ENCODE peak calls at places on chromosomes 5 and 9, in eight cellular contexts. R, L, J, B, Q, A, Y and I are unnamed samples.

GRCh38 chr5:32736842-32737241 is 25.7 kb downstream of the NPR3 start:
- DNase-seq in L (no peak), B (no peak), Y (no peak), R (no peak), J (no peak), Q (no peak), A (no peak), I (no peak)

GRCh38 chr9:121285835-121286687 is 18.1 kb downstream of the GSN start:
- DNase-seq in Y (no peak), B (peak; percentile 79), L (no peak), A (no peak), Q (peak; percentile 79), J (no peak), R (no peak), I (peak; percentile 32)

GRCh38 chr5:423233-423565 is 19.8 kb upstream of the EXOC3 start:
- DNase-seq in Q (no peak), R (no peak), J (no peak), Y (no peak), B (no peak), L (no peak), A (no peak), I (no peak)

GRCh38 chr9:15936316-15936869 is 383.6 kb downstream of the CCDC171 start:
- DNase-seq in J (no peak), Y (no peak), Q (no peak), B (peak; percentile 53), R (peak; percentile 87), L (no peak), A (no peak), I (peak; percentile 8)

GRCh38 chr5:135310328-135310989 is 88.6 kb downstream of the MACROH2A1 start:
- DNase-seq in A (no peak), B (no peak), Q (peak; percentile 53), R (no peak), L (no peak), J (no peak), Y (no peak), I (no peak)

GRCh38 chr9:14245901-14246525 is 67.9 kb downstream of the NFIB start:
- DNase-seq in B (no peak), L (no peak), R (no peak), A (no peak), J (no peak), Q (peak; percentile 36), Y (no peak), I (no peak)

GRCh38 chr9:13478235-13478634 is 198.7 kb upstream of the MPDZ start:
- DNase-seq in A (no peak), J (no peak), L (no peak), Q (no peak), B (no peak), Y (no peak), R (no peak), I (no peak)

GRCh38 chr9:16611969-16612368 is 258.5 kb downstream of the BNC2 start:
- DNase-seq in R (no peak), L (no peak), J (no peak), Y (no peak), B (no peak), A (no peak), Q (no peak), I (no peak)

GRCh38 chr5:178150977-178151734 is 2.5 kb downstream of the NHP2 start:
- DNase-seq in J (no peak), Q (no peak), B (no peak), Y (no peak), R (no peak), L (no peak), A (no peak), I (no peak)

GRCh38 chr5:139655727-139656271 is 7.7 kb downstream of the CXXC5 start:
- DNase-seq in Q (peak; percentile 68), J (no peak), R (no peak), Y (no peak), B (peak; percentile 81), L (no peak), A (no peak), I (no peak)

GRCh38 chr5:35617435-35618296 is at the start of gene SPEF2:
- DNase-seq in Q (peak; percentile 97), L (peak; percentile 78), Y (peak; percentile 55), R (peak; percentile 64), B (peak; percentile 90), J (peak; percentile 57), A (peak; percentile 76), I (peak; percentile 80)

GRCh38 chr5:170219615-170220014 is 13.2 kb upstream of the C5orf58 start:
- DNase-seq in B (no peak), A (no peak), J (no peak), L (no peak), Y (no peak), Q (peak; percentile 45), R (no peak), I (no peak)

GRCh38 chr5:150778517-150779396 is at the start of gene SMIM3:
- DNase-seq in B (peak; percentile 89), J (peak; percentile 47), Y (peak; percentile 54), A (peak; percentile 71), Q (peak; percentile 43), L (peak; percentile 40), R (peak; percentile 33), I (peak; percentile 50)

GRCh38 chr5:178785999-178786398 is 55.5 kb upstream of the ZNF354A start:
- DNase-seq in Y (no peak), A (no peak), B (no peak), J (no peak), Q (peak; percentile 98), R (no peak), L (no peak), I (no peak)

GRCh38 chr9:127805620-127806019 is 2.9 kb downstream of the FPGS start:
- DNase-seq in A (no peak), L (peak; percentile 16), B (no peak), Q (no peak), R (peak; percentile 10), J (peak; percentile 21), Y (no peak), I (peak; percentile 10)

GRCh38 chr5:40871177-40871576 is 30.0 kb downstream of the CARD6 start:
- DNase-seq in R (no peak), B (no peak), Q (no peak), J (no peak), A (no peak), L (no peak), Y (no peak), I (no peak)

GRCh38 chr5:36950586-36951457 is 74.3 kb downstream of the NIPBL start:
- DNase-seq in A (no peak), L (no peak), Q (no peak), Y (no peak), R (no peak), B (no peak), J (no peak), I (no peak)

GRCh38 chr5:146015001-146015400 is 78.6 kb downstream of the SH3RF2 start:
- DNase-seq in R (no peak), Y (no peak), L (no peak), Q (no peak), J (no peak), B (no peak), A (no peak), I (no peak)

GRCh38 chr5:145946112-145946861 is 9.9 kb downstream of the SH3RF2 start:
- DNase-seq in Y (no peak), Q (peak; percentile 67), B (no peak), A (no peak), J (no peak), L (no peak), R (no peak), I (no peak)

GRCh38 chr5:179409806-179410205 is 64.5 kb upstream of the ADAMTS2 start:
- DNase-seq in Q (no peak), L (no peak), J (no peak), A (no peak), B (no peak), Y (no peak), R (no peak), I (no peak)

GRCh38 chr5:99543841-99544240 is 615.0 kb upstream of the CHD1 start:
- DNase-seq in B (no peak), Y (no peak), Q (peak; percentile 48), A (no peak), L (no peak), R (no peak), J (no peak), I (no peak)

GRCh38 chr9:136336156-136336860 is 9.0 kb downstream of the GPSM1 start:
- DNase-seq in Y (no peak), B (no peak), A (no peak), L (no peak), J (no peak), R (no peak), Q (no peak), I (no peak)

GRCh38 chr5:79237735-79238560 is 2.0 kb downstream of the JMY start:
- DNase-seq in Q (no peak), J (no peak), A (no peak), R (no peak), B (no peak), L (no peak), Y (no peak), I (no peak)

GRCh38 chr9:73919712-73920111 is 577.4 kb upstream of the RORB start:
- DNase-seq in L (no peak), Q (no peak), A (no peak), B (no peak), Y (no peak), J (no peak), R (no peak), I (no peak)

GRCh38 chr5:181217111-181217804 is 5.8 kb upstream of the TRIM41 start:
- DNase-seq in Y (peak; percentile 60), L (peak; percentile 70), J (no peak), R (no peak), B (peak; percentile 74), A (peak; percentile 69), Q (peak; percentile 77), I (no peak)

GRCh38 chr9:111730937-111731567 is 63.7 kb downstream of the SHOC1 start:
- DNase-seq in Q (peak; percentile 8), L (no peak), B (no peak), Y (no peak), J (no peak), R (no peak), A (no peak), I (no peak)

GRCh38 chr9:137444106-137444790 is 3.1 kb upstream of the ENTPD8 start:
- DNase-seq in L (no peak), Y (no peak), A (no peak), R (no peak), Q (no peak), B (no peak), J (no peak), I (no peak)